ENCODE peak calls at places on chromosomes 11 and 22, in seven cellular contexts. M is ascending aorta; I is RWPE2; E is stimulated activated CD4-positive, alpha-beta T cell treated with anti-CD3 and anti-CD28 coated beads, Interleukin-4, amount 100 ng/mL, for 4 hours; Q is hepatocyte; F is activated T-cell treated with anti-CD3 and anti-CD28 coated beads for 1 hour; L is iris pigment epithelial cell. D is an unnamed sample.

GRCh38 chr22:49210606-49211005 is 617.1 kb downstream of the BRD1 start:
- DNase-seq in M (no peak), I (no peak), Q (no peak), L (no peak), F (no peak), E (no peak), D (peak)

GRCh38 chr11:117071344-117071787 is 26.9 kb downstream of the SIK3 start:
- DNase-seq in Q (peak), F (no peak), I (no peak), L (peak), M (no peak), E (no peak), D (peak)

GRCh38 chr11:78420255-78420764 is 2.7 kb upstream of the GAB2 start:
- DNase-seq in I (no peak), F (peak), Q (peak), M (peak), L (peak), E (peak), D (peak)

GRCh38 chr11:109423114-109423859 is 1.3 kb downstream of the C11orf87 start:
- DNase-seq in I (no peak), M (no peak), E (no peak), Q (peak), L (peak), F (no peak), D (no peak)

GRCh38 chr11:106286881-106287504 is 209.5 kb downstream of the AASDHPPT start:
- DNase-seq in F (no peak), I (no peak), L (no peak), M (no peak), Q (no peak), E (no peak), D (no peak)

GRCh38 chr11:30585892-30586250 is 282 bp downstream of the MPPED2 start:
- DNase-seq in E (no peak), Q (peak), I (no peak), L (no peak), F (no peak), M (no peak), D (no peak)

GRCh38 chr22:39748877-39749276 is 144.7 kb downstream of the ENTHD1 start:
- DNase-seq in F (no peak), L (peak), M (no peak), I (no peak), E (no peak), Q (no peak), D (no peak)

GRCh38 chr11:61923166-61924015 is 6.0 kb upstream of the RAB3IL1 start:
- DNase-seq in Q (peak), L (peak), I (no peak), E (no peak), F (no peak), M (no peak), D (peak)

GRCh38 chr11:61294717-61295595 is at the start of gene VWCE:
- DNase-seq in L (peak), I (no peak), E (peak), Q (peak), M (no peak), F (peak), D (peak)

GRCh38 chr11:83649468-83649915 is 363.3 kb upstream of the CCDC90B start:
- DNase-seq in Q (peak), F (no peak), L (no peak), E (no peak), M (no peak), I (no peak), D (no peak)

GRCh38 chr22:45584621-45585436 is 82.1 kb downstream of the FBLN1 start:
- DNase-seq in M (no peak), L (no peak), E (no peak), I (no peak), F (no peak), Q (no peak), D (no peak)

GRCh38 chr22:20392983-20393704 is 807 bp upstream of the ZNF74 start:
- DNase-seq in Q (no peak), I (no peak), L (no peak), F (no peak), M (no peak), E (no peak), D (no peak)

GRCh38 chr11:70420496-70420895 is 22.2 kb downstream of the CTTN start:
- DNase-seq in F (no peak), M (no peak), Q (no peak), I (no peak), E (no peak), L (no peak), D (no peak)